ENCODE peak calls at places on chromosomes 16 and 17, in ten cellular contexts. C is WTC11; N is NCI-H1694; U is activated T-helper 1 cell treated with anti-CD3 and anti-CD28 coated beads, Interleukin-12 subunit alpha, Interleukin-12 subunit beta, Interleukin-2, Interleukin-4 antibody, amounts not matched to agents 30 ng/mL and 10 ng/mL and 1 ng/mL, durations not matched to agents 14 hours and 24 hours and 36 hours; E is HEK293T; H is cerebellum; O is GM12878; D is CD4-positive, alpha-beta T cell; Q is NCI-H460; G is endothelial cell. P is an unnamed sample.

GRCh38 chr17:70242781-70243437 is 73.6 kb downstream of the KCNJ2 start:
- DNase-seq in C (no peak), N (no peak), U (no peak), E (no peak), H (no peak), O (no peak), D (no peak), Q (no peak), G (no peak), P (no peak)

GRCh38 chr16:3625331-3625730 is 13.9 kb upstream of the SLX4 start:
- DNase-seq in C (no peak), N (no peak), U (no peak), E (no peak), H (no peak), O (no peak), D (no peak), Q (no peak), G (no peak), P (no peak)

GRCh38 chr17:52120465-52120864 is 38.0 kb downstream of the CA10 start:
- DNase-seq in C (no peak), N (no peak), U (no peak), E (no peak), H (no peak), O (no peak), D (no peak), Q (no peak), G (no peak), P (no peak)

GRCh38 chr17:59513934-59514841 is 51.2 kb upstream of the DHX40 start:
- DNase-seq in C (no peak), N (peak; percentile 77), U (no peak), E (peak; percentile 55), H (peak; percentile 39), O (no peak), D (no peak), Q (no peak), G (no peak), P (no peak)

GRCh38 chr17:7839890-7840260 is 5.9 kb downstream of the KDM6B start:
- DNase-seq in C (no peak), N (no peak), U (no peak), E (no peak), H (peak; percentile 36), O (no peak), D (no peak), Q (no peak), G (no peak), P (no peak)

GRCh38 chr17:37068266-37068665 is 119.5 kb downstream of the AATF start:
- DNase-seq in C (no peak), N (no peak), U (no peak), E (no peak), H (no peak), O (no peak), D (no peak), Q (no peak), G (no peak), P (no peak)

GRCh38 chr17:602436-602835 is 112.2 kb downstream of the VPS53 start:
- DNase-seq in C (no peak), N (peak; percentile 35), U (no peak), E (no peak), H (no peak), O (no peak), D (no peak), Q (peak; percentile 60), G (no peak), P (no peak)

GRCh38 chr17:19249681-19250080 is 12.5 kb downstream of the EPN2 start:
- DNase-seq in C (no peak), N (no peak), U (no peak), E (no peak), H (no peak), O (no peak), D (no peak), Q (no peak), G (no peak), P (no peak)

GRCh38 chr17:81385320-81386111 is 9.7 kb upstream of the BAHCC1 start:
- DNase-seq in C (no peak), N (no peak), U (no peak), E (no peak), H (no peak), O (no peak), D (no peak), Q (no peak), G (no peak), P (no peak)

GRCh38 chr16:88901718-88902337 is 35.4 kb upstream of the PABPN1L start:
- DNase-seq in C (peak; percentile 46), N (no peak), U (no peak), E (no peak), H (no peak), O (no peak), D (no peak), Q (no peak), G (no peak), P (no peak)

GRCh38 chr17:3944485-3945388 is 19.5 kb downstream of the ATP2A3 start:
- DNase-seq in C (peak; percentile 87), N (no peak), U (no peak), E (peak; percentile 98), H (peak; percentile 41), O (no peak), D (peak; percentile 37), Q (no peak), G (peak; percentile 90), P (peak; percentile 30)

GRCh38 chr16:1430759-1431496 is at the start of gene PERCC1:
- DNase-seq in C (no peak), N (peak; percentile 24), U (no peak), E (no peak), H (peak; percentile 38), O (no peak), D (no peak), Q (no peak), G (no peak), P (no peak)

GRCh38 chr17:81483085-81483861 is 29.3 kb downstream of the ACTG1 start:
- DNase-seq in C (peak; percentile 33), N (no peak), U (no peak), E (no peak), H (no peak), O (no peak), D (no peak), Q (no peak), G (no peak), P (no peak)

GRCh38 chr17:78427140-78427539 is 48.7 kb downstream of the PGS1 start:
- DNase-seq in C (no peak), N (no peak), U (no peak), E (no peak), H (no peak), O (no peak), D (no peak), Q (no peak), G (no peak), P (no peak)

GRCh38 chr17:61379457-61380216 is 20.0 kb upstream of the TBX2 start:
- DNase-seq in C (no peak), N (no peak), U (no peak), E (no peak), H (no peak), O (no peak), D (no peak), Q (no peak), G (no peak), P (no peak)

GRCh38 chr17:6241381-6241780 is 171.2 kb downstream of the WSCD1 start:
- DNase-seq in C (no peak), N (no peak), U (no peak), E (no peak), H (no peak), O (no peak), D (no peak), Q (no peak), G (no peak), P (no peak)

GRCh38 chr17:62892870-62893338 is 73.1 kb upstream of the TANC2 start:
- DNase-seq in C (no peak), N (no peak), U (peak; percentile 2), E (no peak), H (no peak), O (no peak), D (no peak), Q (peak; percentile 17), G (peak; percentile 41), P (peak; percentile 81)

GRCh38 chr17:12911241-12911640 is 106.6 kb downstream of the ELAC2 start:
- DNase-seq in C (no peak), N (no peak), U (no peak), E (no peak), H (no peak), O (no peak), D (no peak), Q (no peak), G (no peak), P (no peak)

GRCh38 chr17:31415004-31415454 is 23.6 kb downstream of the RAB11FIP4 start:
- DNase-seq in C (no peak), N (no peak), U (no peak), E (no peak), H (no peak), O (no peak), D (no peak), Q (no peak), G (no peak), P (no peak)

GRCh38 chr17:46777943-46778915 is 40.3 kb downstream of the WNT3 start:
- DNase-seq in C (no peak), N (no peak), U (no peak), E (no peak), H (peak; percentile 42), O (no peak), D (no peak), Q (no peak), G (no peak), P (no peak)

GRCh38 chr17:10087333-10087732 is 111.1 kb downstream of the GAS7 start:
- DNase-seq in C (no peak), N (no peak), U (no peak), E (no peak), H (no peak), O (no peak), D (no peak), Q (no peak), G (no peak), P (no peak)

GRCh38 chr17:63961355-63962207 is 11.1 kb downstream of the SCN4A start:
- DNase-seq in C (peak; percentile 100), N (no peak), U (peak; percentile 20), E (peak; percentile 98), H (no peak), O (no peak), D (peak; percentile 16), Q (peak; percentile 78), G (peak; percentile 72), P (peak; percentile 54)

GRCh38 chr17:46917041-46917440 is 5.9 kb upstream of the GOSR2 start:
- DNase-seq in C (no peak), N (no peak), U (no peak), E (no peak), H (no peak), O (no peak), D (no peak), Q (no peak), G (no peak), P (no peak)

GRCh38 chr16:48118841-48119240 is 37.0 kb downstream of the ABCC12 start:
- DNase-seq in C (no peak), N (no peak), U (no peak), E (no peak), H (no peak), O (no peak), D (no peak), Q (no peak), G (no peak), P (no peak)

GRCh38 chr16:57610611-57611010 is 17.8 kb upstream of the ADGRG1 start:
- DNase-seq in C (no peak), N (no peak), U (no peak), E (no peak), H (no peak), O (no peak), D (no peak), Q (no peak), G (no peak), P (no peak)

GRCh38 chr17:76265624-76266243 is 586 bp downstream of the UBALD2 start:
- DNase-seq in C (peak; percentile 56), N (no peak), U (peak; percentile 64), E (peak; percentile 63), H (peak; percentile 48), O (no peak), D (peak; percentile 62), Q (peak; percentile 29), G (peak; percentile 65), P (no peak)

GRCh38 chr17:13788385-13788784 is 186.7 kb upstream of the HS3ST3A1 start:
- DNase-seq in C (no peak), N (no peak), U (no peak), E (no peak), H (no peak), O (no peak), D (no peak), Q (no peak), G (no peak), P (no peak)

GRCh38 chr16:61179571-61179970 is 856.7 kb downstream of the CDH8 start:
- DNase-seq in C (no peak), N (no peak), U (no peak), E (no peak), H (no peak), O (no peak), D (no peak), Q (no peak), G (no peak), P (no peak)